ENCODE peak calls at places on chromosome 4, in six cellular contexts. B is colonic mucosa, V is midbrain, Z is lung microvascular endothelial cell, Y is thoracic aorta, A is A673. N is an unnamed sample.

GRCh38 chr4:15003441-15003890 is 1.2 kb downstream of the CPEB2 start:
- DNase-seq in B (peak; percentile 54), V (peak; percentile 35), Z (peak; percentile 55), Y (no peak), A (peak; percentile 68), N (no peak)

GRCh38 chr4:69760455-69760854 is at the start of gene SULT1B1:
- DNase-seq in B (peak; percentile 85), V (no peak), Z (peak; percentile 86), Y (no peak), A (peak; percentile 14), N (no peak)

GRCh38 chr4:133866328-133866699 is 335.3 kb downstream of the PABPC4L start:
- DNase-seq in B (no peak), V (no peak), Z (no peak), Y (no peak), A (no peak), N (peak; percentile 97)

GRCh38 chr4:108940086-108941033 is 177.5 kb upstream of the ETNPPL start:
- DNase-seq in B (no peak), V (no peak), Z (no peak), Y (no peak), A (peak; percentile 87), N (no peak)

GRCh38 chr4:4182835-4183568 is 43.7 kb downstream of the OTOP1 start:
- DNase-seq in B (no peak), V (no peak), Z (peak; percentile 43), Y (no peak), A (peak; percentile 46), N (no peak)

GRCh38 chr4:159238631-159239030 is 135.8 kb downstream of the RAPGEF2 start:
- DNase-seq in B (no peak), V (no peak), Z (peak; percentile 66), Y (no peak), A (peak; percentile 21), N (no peak)

GRCh38 chr4:113683143-113683542 is 78.4 kb downstream of the CAMK2D start:
- DNase-seq in B (no peak), V (no peak), Z (peak; percentile 1), Y (no peak), A (no peak), N (no peak)

GRCh38 chr4:20273793-20274192 is 22.1 kb downstream of the SLIT2 start:
- DNase-seq in B (no peak), V (no peak), Z (no peak), Y (no peak), A (no peak), N (peak; percentile 81)

GRCh38 chr4:8117278-8117682 is 41.3 kb downstream of the ABLIM2 start:
- DNase-seq in B (peak; percentile 81), V (no peak), Z (peak; percentile 70), Y (no peak), A (peak; percentile 80), N (no peak)

GRCh38 chr4:74157743-74158560 is at the start of gene MTHFD2L:
- DNase-seq in B (peak; percentile 95), V (peak; percentile 93), Z (peak; percentile 99), Y (peak; percentile 73), A (peak; percentile 90), N (peak; percentile 66)

GRCh38 chr4:48578132-48578964 is 88.3 kb downstream of the ZAR1 start:
- DNase-seq in B (peak; percentile 72), V (peak; percentile 77), Z (peak; percentile 87), Y (peak; percentile 25), A (peak; percentile 76), N (peak; percentile 63)

GRCh38 chr4:98803287-98803677 is 125.7 kb downstream of the EIF4E start:
- DNase-seq in B (no peak), V (no peak), Z (no peak), Y (no peak), A (no peak), N (no peak)

GRCh38 chr4:87559090-87559837 is 30.1 kb upstream of the SPARCL1 start:
- DNase-seq in B (no peak), V (no peak), Z (no peak), Y (no peak), A (peak; percentile 1), N (no peak)

GRCh38 chr4:158836828-158837449 is 68.1 kb downstream of the FNIP2 start:
- DNase-seq in B (no peak), V (no peak), Z (no peak), Y (no peak), A (no peak), N (no peak)

GRCh38 chr4:71130827-71131603 is 137.6 kb downstream of the DCK start:
- DNase-seq in B (no peak), V (peak; percentile 16), Z (no peak), Y (no peak), A (peak; percentile 3), N (no peak)

GRCh38 chr4:103092245-103092644 is 7.4 kb downstream of the BDH2 start:
- DNase-seq in B (no peak), V (no peak), Z (no peak), Y (no peak), A (no peak), N (no peak)

GRCh38 chr4:4840351-4840750 is 19.1 kb upstream of the MSX1 start:
- DNase-seq in B (no peak), V (no peak), Z (no peak), Y (no peak), A (no peak), N (no peak)

GRCh38 chr4:73841243-73841925 is 4.9 kb downstream of the CXCL6 start:
- DNase-seq in B (no peak), V (no peak), Z (no peak), Y (no peak), A (no peak), N (no peak)

GRCh38 chr4:169810325-169811323 is 52.9 kb upstream of the HPF1 start:
- DNase-seq in B (peak; percentile 57), V (peak; percentile 87), Z (peak; percentile 90), Y (no peak), A (peak; percentile 84), N (peak; percentile 84)

GRCh38 chr4:188858696-188859095 is 719.5 kb downstream of the TRIML1 start:
- DNase-seq in B (no peak), V (no peak), Z (no peak), Y (no peak), A (no peak), N (no peak)

GRCh38 chr4:101039367-101039766 is 308.0 kb downstream of the PPP3CA start:
- DNase-seq in B (no peak), V (no peak), Z (no peak), Y (no peak), A (no peak), N (no peak)

GRCh38 chr4:61994036-61994435 is 793.9 kb downstream of the ADGRL3 start:
- DNase-seq in B (no peak), V (no peak), Z (no peak), Y (no peak), A (no peak), N (peak; percentile 49)

N was measured in astrocyte of the cerebellum.